ENCODE peak calls at places on chromosomes 16 and 17, in ten cellular contexts. V is stomach, T is left ventricle myocardium inferior, H is PC-3, O is ascending aorta, R is IMR-90, A is fibroblast of lung, K is transverse colon, I is AG04450, Z is heart right ventricle. L is an unnamed sample.

GRCh38 chr16:56226840-56227525 is 35.7 kb downstream of the GNAO1 start:
- DNase-seq in V (no peak), A (no peak), Z (no peak), T (no peak), R (no peak), O (no peak), K (no peak), I (no peak), H (no peak), L (no peak)

GRCh38 chr17:80921741-80922579 is 69.7 kb upstream of the CHMP6 start:
- DNase-seq in Z (no peak), H (no peak), R (no peak), T (no peak), K (no peak), O (no peak), I (no peak), A (no peak), V (no peak), L (no peak)

GRCh38 chr17:8185580-8186445 is 4.2 kb downstream of the BORCS6 start:
- DNase-seq in A (peak; percentile 70), O (peak; percentile 96), T (peak; percentile 84), K (peak; percentile 94), R (peak; percentile 57), Z (peak; percentile 90), H (peak; percentile 76), I (peak; percentile 32), V (peak; percentile 95), L (peak; percentile 96)

GRCh38 chr17:64016248-64016784 is 4.1 kb downstream of the ICAM2 start:
- DNase-seq in K (no peak), Z (no peak), H (no peak), A (no peak), V (no peak), R (no peak), T (no peak), I (no peak), O (peak; percentile 54), L (no peak)

GRCh38 chr17:34720760-34721159 is 141.4 kb downstream of the TMEM132E start:
- DNase-seq in R (no peak), T (no peak), Z (no peak), K (no peak), H (peak; percentile 58), O (no peak), A (no peak), I (no peak), V (no peak), L (no peak)

GRCh38 chr17:77649717-77650211 is 308.7 kb upstream of the TNRC6C start:
- DNase-seq in V (no peak), O (peak; percentile 18), R (no peak), Z (no peak), T (no peak), K (no peak), I (no peak), H (peak; percentile 66), A (peak; percentile 12), L (peak; percentile 40)

GRCh38 chr17:63082273-63082861 is 116.3 kb downstream of the TANC2 start:
- DNase-seq in T (no peak), A (peak; percentile 77), I (peak; percentile 1), Z (no peak), R (peak; percentile 58), K (no peak), H (peak; percentile 58), V (no peak), O (no peak), L (no peak)

GRCh38 chr17:6482105-6482455 is 37.8 kb downstream of the PIMREG start:
- DNase-seq in O (no peak), T (no peak), R (no peak), K (no peak), I (no peak), Z (no peak), V (no peak), A (no peak), H (no peak), L (no peak)

GRCh38 chr17:32491371-32492280 is 4.8 kb downstream of the CDK5R1 start:
- DNase-seq in V (no peak), A (no peak), H (no peak), O (no peak), T (no peak), Z (no peak), K (no peak), I (no peak), R (no peak), L (no peak)

GRCh38 chr17:57889892-57890856 is 40.3 kb upstream of the MRPS23 start:
- DNase-seq in A (peak; percentile 84), H (peak; percentile 98), T (peak; percentile 85), O (peak; percentile 95), Z (peak; percentile 91), V (peak; percentile 83), R (peak; percentile 86), I (no peak), K (peak; percentile 69), L (peak; percentile 95)

GRCh38 chr16:17744903-17745581 is 274.3 kb upstream of the XYLT1 start:
- DNase-seq in Z (no peak), R (no peak), I (no peak), V (no peak), O (no peak), T (no peak), K (no peak), H (no peak), A (peak; percentile 38), L (no peak)

DNA sequence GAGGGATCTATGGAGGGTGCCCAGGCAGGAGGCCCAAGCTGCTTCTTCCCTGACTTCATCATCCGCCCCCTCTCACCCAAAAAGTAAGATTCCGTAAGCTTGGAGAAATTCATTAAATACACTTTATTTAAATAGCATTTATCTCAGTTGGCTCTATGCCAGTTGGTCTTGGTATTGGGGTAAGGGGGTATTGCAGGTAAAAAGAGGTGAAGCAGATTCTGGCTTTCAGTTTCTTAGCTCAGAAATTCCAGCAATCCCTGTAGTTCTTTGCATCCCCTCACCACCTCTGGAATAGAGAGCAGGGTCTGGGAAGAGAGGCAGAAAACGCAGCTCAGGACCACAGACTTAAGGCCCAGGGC is 750 bp upstream of the ALDOC start:
- DNase-seq in Z (no peak), V (no peak), A (no peak), I (no peak), T (no peak), R (no peak), K (no peak), O (no peak), H (no peak), L (no peak)
- H3K4me3 ChIP-seq in Z (no peak overlapping the region), V (no peak overlapping the region), A (no peak overlapping the region), I (no peak overlapping the region), T (no peak overlapping the region), R (no peak overlapping the region), K (no peak overlapping the region), O (no peak overlapping the region), H (no peak overlapping the region), L (no peak overlapping the region)

DNA sequence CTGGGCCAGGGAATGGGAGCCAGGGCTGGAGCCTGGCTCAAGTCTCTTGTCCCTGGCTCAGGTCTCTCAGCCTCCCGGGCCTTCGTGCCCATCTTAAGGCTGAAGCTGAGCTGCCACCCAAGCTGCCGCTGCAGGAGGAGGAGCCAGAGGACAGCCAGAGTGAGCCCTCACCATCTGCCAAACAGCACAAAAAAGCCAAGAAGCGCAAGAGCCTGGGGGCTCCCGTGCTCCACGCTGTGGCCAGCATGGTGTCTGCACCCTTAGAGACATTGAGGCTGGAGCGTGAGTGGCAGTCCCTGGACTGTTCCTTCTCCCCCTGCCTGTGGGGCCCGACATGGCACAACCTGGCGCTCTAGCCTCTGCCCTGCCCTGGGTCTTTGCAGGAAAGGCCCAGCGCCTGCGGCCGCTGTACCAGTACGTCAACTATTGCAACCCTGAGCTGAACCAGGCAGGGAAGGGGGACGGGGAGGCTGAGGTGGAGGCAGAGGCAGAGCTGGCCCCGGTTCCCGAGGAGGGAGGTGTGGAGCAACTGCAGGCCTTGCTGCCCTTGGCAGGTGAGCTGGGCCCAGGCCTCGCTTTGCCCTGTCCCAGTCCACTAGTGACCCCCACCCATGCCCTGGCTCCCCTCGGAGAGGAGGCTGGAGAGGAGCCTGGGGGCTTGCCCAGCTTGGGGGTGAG is 1.3 kb downstream of the C16orf86 start:
- DNase-seq in H (peak; percentile 72), A (peak; percentile 91), I (peak; percentile 79), O (peak; percentile 95), Z (peak; percentile 82), V (peak; percentile 88), T (peak; percentile 82), R (peak; percentile 89), K (peak; percentile 87), L (peak; percentile 93)
- H3K27ac ChIP-seq in H (no peak overlapping the region), A (no peak overlapping the region), I (peak overlapping the region; percentile 57), O (peak overlapping the region; percentile 91), Z (peak overlapping the region; percentile 94), V (peak overlapping the region; percentile 34), T (peak overlapping the region; percentile 89), R (no peak overlapping the region), K (peak overlapping the region; percentile 86), L (peak overlapping the region; percentile 86)

GRCh38 chr17:70050931-70051330 is 24.1 kb upstream of the KCNJ16 start:
- DNase-seq in I (no peak), H (no peak), Z (no peak), O (no peak), V (no peak), T (no peak), A (no peak), K (no peak), R (no peak), L (no peak)

GRCh38 chr17:70048020-70048419 is 27.0 kb upstream of the KCNJ16 start:
- DNase-seq in T (no peak), R (no peak), I (no peak), Z (no peak), V (no peak), H (no peak), A (no peak), K (no peak), O (no peak), L (no peak)

GRCh38 chr17:70053241-70054234 is 21.5 kb upstream of the KCNJ16 start:
- DNase-seq in V (no peak), Z (no peak), I (no peak), K (no peak), T (no peak), A (peak; percentile 42), O (no peak), H (no peak), R (peak; percentile 36), L (no peak)

GRCh38 chr17:70050192-70050591 is 24.8 kb upstream of the KCNJ16 start:
- DNase-seq in H (no peak), K (no peak), A (no peak), Z (no peak), V (no peak), I (no peak), T (no peak), R (no peak), O (no peak), L (no peak)

DNA sequence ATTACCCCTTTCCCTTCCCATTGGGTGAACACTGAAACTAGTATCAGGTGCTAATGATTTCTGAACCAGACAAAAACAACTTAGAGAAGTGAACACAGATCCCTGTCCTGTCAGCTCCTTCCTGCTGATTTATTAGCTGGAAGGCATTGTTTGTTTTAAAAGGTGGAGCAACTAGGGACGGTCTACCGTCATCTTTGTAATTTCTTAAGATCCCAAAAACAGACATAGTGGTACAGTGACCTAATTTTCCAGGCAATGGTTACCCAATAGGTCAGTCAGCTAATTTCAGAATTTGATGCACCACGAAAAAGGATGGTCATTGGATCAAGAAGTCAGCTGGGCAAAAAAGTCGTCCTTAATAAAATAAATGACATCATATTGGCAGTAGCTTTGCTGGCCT is 27.4 kb upstream of the KCNJ16 start:
- DNase-seq in A (peak; percentile 45), O (no peak), Z (no peak), H (peak; percentile 11), K (no peak), R (no peak), T (no peak), I (no peak), V (no peak), L (no peak)
- TF ChIP-seq CTCF in A (no peak), O (no peak), Z (no peak), H (no peak), K (no peak), R (no peak), T (no peak), I (no peak), V (no peak), L (no peak)

GRCh38 chr17:35900280-35900679 is 20.1 kb upstream of the CCL5 start:
- DNase-seq in Z (no peak), H (no peak), I (no peak), V (no peak), O (no peak), K (no peak), A (no peak), T (no peak), R (no peak), L (no peak)
- H3K4me3 ChIP-seq in Z (no peak overlapping the region), H (no peak overlapping the region), I (no peak overlapping the region), V (no peak overlapping the region), O (no peak overlapping the region), K (no peak overlapping the region), A (no peak overlapping the region), T (no peak overlapping the region), R (no peak overlapping the region), L (no peak overlapping the region)

L was measured in coronary artery.